ENCODE peak calls at places on chromosome 5, in four cellular contexts. A is H1, C is GM12878, V is K562. P is an unnamed sample.
A peak's percentile ranks its signal among the peaks of the same experiment; 100 is the strongest.

GRCh38 chr5:62653001-62653863 is 74.6 kb downstream of the LRRC70 start:
- DNase-seq in A (no peak), V (no peak), C (no peak), P (no peak)

GRCh38 chr5:10578292-10578663 is 14.4 kb downstream of the ANKRD33B start:
- DNase-seq in A (no peak), V (no peak), C (no peak), P (no peak)

GRCh38 chr5:53994148-53994547 is 316.2 kb downstream of the ARL15 start:
- DNase-seq in V (no peak), C (no peak), A (no peak), P (no peak)

GRCh38 chr5:177099422-177100093 is 12.8 kb downstream of the FGFR4 start:
- DNase-seq in V (peak; percentile 45), A (no peak), C (no peak), P (no peak)

GRCh38 chr5:36607838-36608783 is 1.7 kb downstream of the SLC1A3 start:
- DNase-seq in C (no peak), A (no peak), V (no peak), P (no peak)

GRCh38 chr5:177455036-177455660 is 8.5 kb downstream of the PRR7 start:
- DNase-seq in A (no peak), V (peak; percentile 84), C (no peak), P (peak; percentile 75)

GRCh38 chr5:56110646-56111403 is 116.1 kb upstream of the IL6ST start:
- DNase-seq in A (no peak), V (no peak), C (no peak), P (no peak)

GRCh38 chr5:10157085-10157669 is 92.5 kb downstream of the ATPSCKMT start:
- DNase-seq in A (peak; percentile 25), V (no peak), C (no peak), P (no peak)

GRCh38 chr5:112534564-112534963 is 115.5 kb upstream of the EPB41L4A start:
- DNase-seq in C (no peak), A (no peak), V (no peak), P (no peak)

GRCh38 chr5:170293273-170293672 is 4.3 kb downstream of the LCP2 start:
- DNase-seq in A (no peak), C (peak; percentile 87), V (no peak), P (no peak)

GRCh38 chr5:9820696-9821449 is 190.7 kb upstream of the TAS2R1 start:
- DNase-seq in A (no peak), V (no peak), C (no peak), P (no peak)

GRCh38 chr5:35771321-35771720 is 85.4 kb upstream of the IL7R start:
- DNase-seq in V (no peak), A (no peak), C (no peak), P (no peak)

GRCh38 chr5:34621280-34622045 is 34.7 kb upstream of the RAI14 start:
- DNase-seq in V (no peak), C (no peak), A (no peak), P (no peak)

GRCh38 chr5:44002381-44002901 is 386.8 kb downstream of the FGF10 start:
- DNase-seq in V (no peak), C (no peak), A (no peak), P (no peak)

GRCh38 chr5:160749026-160749425 is 103.0 kb downstream of the ATP10B start:
- DNase-seq in C (no peak), V (no peak), A (no peak), P (no peak)

GRCh38 chr5:395921-396714 is 46.9 kb upstream of the EXOC3 start:
- DNase-seq in V (no peak), C (no peak), A (no peak), P (peak; percentile 32)

GRCh38 chr5:169637856-169638190 is 748 bp downstream of the DOCK2 start:
- DNase-seq in C (no peak), V (no peak), A (no peak), P (no peak)

GRCh38 chr5:15441433-15442182 is 58.4 kb upstream of the FBXL7 start:
- DNase-seq in C (no peak), A (no peak), V (no peak), P (no peak)

GRCh38 chr5:39905356-39905755 is 480.6 kb upstream of the DAB2 start:
- DNase-seq in C (no peak), V (no peak), A (no peak), P (no peak)

GRCh38 chr5:83321656-83322055 is 149.9 kb upstream of the VCAN start:
- DNase-seq in V (no peak), C (no peak), A (no peak), P (no peak)

GRCh38 chr5:150320048-150320555 is 17.4 kb upstream of the ARSI start:
- DNase-seq in V (no peak), A (no peak), C (no peak), P (no peak)

GRCh38 chr5:130278136-130278535 is 373.9 kb downstream of the CHSY3 start:
- DNase-seq in C (no peak), A (no peak), V (no peak), P (no peak)

GRCh38 chr5:32505718-32506117 is 61.2 kb upstream of the ZFR start:
- DNase-seq in V (no peak), A (no peak), C (no peak), P (no peak)

GRCh38 chr5:44246986-44247385 is 142.2 kb downstream of the FGF10 start:
- DNase-seq in V (no peak), A (no peak), C (no peak), P (no peak)

GRCh38 chr5:155885199-155885598 is 441.8 kb upstream of the SGCD start:
- DNase-seq in V (no peak), C (no peak), A (no peak), P (no peak)

GRCh38 chr5:125660231-125660895 is 762.8 kb upstream of the GRAMD2B start:
- DNase-seq in A (no peak), C (no peak), V (no peak), P (no peak)

DNA sequence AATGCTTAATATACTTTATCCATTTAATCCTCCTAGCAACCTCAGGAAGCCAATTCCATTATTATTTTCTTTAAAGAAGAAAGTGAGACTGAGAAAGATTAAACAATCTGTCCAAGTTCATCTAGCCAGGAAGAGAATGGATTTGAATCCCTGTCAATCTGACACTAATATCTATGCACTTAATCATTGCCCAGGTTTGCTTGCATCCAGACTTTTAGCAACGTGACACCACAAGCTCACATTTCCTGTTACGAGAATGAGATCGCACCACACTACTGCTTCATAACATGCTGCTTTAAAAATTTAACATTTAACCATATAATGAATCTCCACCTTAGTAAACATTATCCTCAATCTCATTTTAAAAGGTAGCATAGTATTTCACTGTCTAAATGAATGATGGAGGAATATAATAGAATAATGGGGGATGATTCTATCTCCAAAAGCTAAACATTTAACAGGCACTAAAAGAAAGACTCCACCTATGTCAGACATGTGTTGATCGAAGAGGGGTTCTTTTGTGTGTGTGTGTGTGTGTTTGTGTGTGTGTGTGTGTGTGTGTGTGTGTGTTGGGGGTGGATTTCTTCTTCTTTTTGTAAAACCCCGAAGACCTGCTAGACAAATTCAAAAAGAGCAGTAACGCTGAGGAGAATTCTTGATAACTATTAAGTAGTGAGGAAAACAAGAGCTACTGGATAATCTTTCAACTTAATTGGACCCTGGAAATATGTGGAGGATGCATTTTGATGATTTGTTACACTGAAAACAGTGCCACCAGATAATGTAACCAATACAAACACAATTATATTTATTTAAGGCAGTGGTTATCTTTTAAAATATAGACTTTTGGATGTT is 138.7 kb upstream of the NR3C1 start:
- DNase-seq in A (no peak), V (no peak), C (no peak), P (no peak)
- TF ChIP-seq NRF1 in A (no peak), V (no peak), C (no peak), P (no peak)

GRCh38 chr5:59760798-59761348 is 132.7 kb downstream of the PDE4D start:
- DNase-seq in C (no peak), V (no peak), A (no peak), P (no peak)

GRCh38 chr5:59756373-59757035 is 137.0 kb downstream of the PDE4D start:
- DNase-seq in V (no peak), A (no peak), C (no peak), P (no peak)

GRCh38 chr5:59758566-59758965 is 135.0 kb downstream of the PDE4D start:
- DNase-seq in A (no peak), C (no peak), V (no peak), P (no peak)

GRCh38 chr5:59757442-59757841 is 136.1 kb downstream of the PDE4D start:
- DNase-seq in V (no peak), C (no peak), A (no peak), P (no peak)

DNA sequence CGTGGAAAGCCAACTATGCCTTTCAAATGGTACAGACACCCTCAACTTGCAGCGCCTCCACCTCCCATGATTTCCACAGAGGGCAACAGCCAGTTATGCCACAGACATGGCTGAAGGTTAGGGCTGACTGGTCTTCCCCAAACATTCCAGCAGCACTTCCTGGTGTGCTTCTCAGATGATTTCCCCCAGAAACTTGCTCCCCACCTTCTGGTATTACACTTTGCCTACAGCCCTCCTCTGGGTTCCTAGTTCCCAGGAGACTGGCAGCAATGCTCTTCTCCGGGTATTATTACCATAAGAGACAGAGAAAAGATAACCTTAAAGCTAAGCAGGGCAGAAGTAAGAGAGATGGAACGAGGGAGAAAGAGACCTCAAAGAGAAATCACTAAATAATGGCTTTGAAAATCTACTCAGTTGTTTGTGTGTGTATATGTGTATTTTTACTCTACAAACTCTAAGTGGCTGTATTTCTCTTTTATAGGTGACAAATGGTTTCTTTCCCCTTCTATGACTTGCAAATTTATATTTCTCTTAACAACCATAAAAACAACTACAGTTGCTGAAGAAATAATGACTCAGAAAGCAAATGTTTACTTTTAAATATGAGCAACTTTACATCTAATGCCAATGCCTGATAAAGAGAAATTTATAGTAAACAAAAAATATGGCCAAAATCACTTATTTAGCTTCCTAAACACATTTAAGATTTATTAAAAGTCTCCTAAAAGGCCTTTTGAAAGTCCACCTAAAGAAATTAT is 133.7 kb downstream of the PDE4D start:
- DNase-seq in C (no peak), V (no peak), A (no peak), P (no peak)
- TF ChIP-seq NRF1 in C (no peak), V (no peak), A (no peak), P (no peak)

GRCh38 chr5:135448071-135448704 is 1.0 kb upstream of the DCANP1 start:
- DNase-seq in C (no peak), V (no peak), A (peak; percentile 21), P (no peak)
- TF ChIP-seq NRF1 in C (no peak), V (no peak), A (no peak), P (no peak)

GRCh38 chr5:77086611-77087483 is at the start of gene ZBED3:
- DNase-seq in C (peak; percentile 30), V (no peak), A (no peak), P (peak; percentile 88)
- TF ChIP-seq NRF1 in C (no peak), V (no peak), A (no peak), P (no peak)